ENCODE peak calls at places on chromosomes 2 and 18, in seven cellular contexts. I, P, E, T, H, J and C are unnamed samples.

GRCh38 chr18:69885841-69886531 is 61.7 kb downstream of the CD226 start:
- DNase-seq in I (no peak), P (no peak), E (no peak), T (no peak), H (no peak), J (no peak), C (no peak)

GRCh38 chr18:58618822-58619553 is 9.9 kb downstream of the ALPK2 start:
- DNase-seq in I (no peak), P (no peak), E (no peak), T (no peak), H (no peak), J (peak), C (no peak)

GRCh38 chr18:62730926-62731325 is 15.6 kb downstream of the PHLPP1 start:
- DNase-seq in I (no peak), P (no peak), E (no peak), T (peak), H (no peak), J (no peak), C (no peak)

GRCh38 chr2:38509322-38509946 is 93.3 kb downstream of the HNRNPLL start:
- DNase-seq in I (no peak), P (peak), E (no peak), T (peak), H (peak), J (no peak), C (no peak)

GRCh38 chr18:74217476-74218143 is 69.3 kb downstream of the TIMM21 start:
- DNase-seq in I (no peak), P (no peak), E (no peak), T (no peak), H (no peak), J (no peak), C (no peak)

GRCh38 chr2:228731517-228731916 is 539.6 kb downstream of the PID1 start:
- DNase-seq in I (no peak), P (peak), E (no peak), T (peak), H (peak), J (peak), C (no peak)

GRCh38 chr2:63788070-63788469 is 53.6 kb upstream of the UGP2 start:
- DNase-seq in I (no peak), P (peak), E (no peak), T (peak), H (no peak), J (no peak), C (no peak)

GRCh38 chr18:46220116-46220515 is 115.9 kb downstream of the HAUS1 start:
- DNase-seq in I (no peak), P (peak), E (no peak), T (peak), H (no peak), J (no peak), C (no peak)

GRCh38 chr2:147198651-147199171 is 646.1 kb upstream of the ACVR2A start:
- DNase-seq in I (no peak), P (no peak), E (no peak), T (no peak), H (no peak), J (peak), C (no peak)

GRCh38 chr18:35696307-35696706 is 114.8 kb downstream of the GALNT1 start:
- DNase-seq in I (no peak), P (no peak), E (no peak), T (no peak), H (no peak), J (no peak), C (no peak)

GRCh38 chr18:79070486-79070885 is 1.3 kb downstream of the ATP9B start:
- DNase-seq in I (no peak), P (no peak), E (no peak), T (peak), H (no peak), J (no peak), C (no peak)

GRCh38 chr18:52747869-52748268 is 407.9 kb downstream of the DCC start:
- DNase-seq in I (no peak), P (no peak), E (no peak), T (no peak), H (no peak), J (no peak), C (no peak)

GRCh38 chr2:18267501-18267900 is 293.0 kb downstream of the RDH14 start:
- DNase-seq in I (no peak), P (no peak), E (no peak), T (peak), H (no peak), J (no peak), C (no peak)

GRCh38 chr2:150191349-150191748 is 296.1 kb downstream of the RND3 start:
- DNase-seq in I (no peak), P (peak), E (no peak), T (peak), H (no peak), J (no peak), C (no peak)

GRCh38 chr2:67268806-67269205 is 128.3 kb upstream of the ETAA1 start:
- DNase-seq in I (no peak), P (peak), E (no peak), T (peak), H (no peak), J (no peak), C (no peak)

GRCh38 chr2:62939735-62940491 is 110.7 kb upstream of the OTX1 start:
- DNase-seq in I (no peak), P (peak), E (no peak), T (peak), H (no peak), J (no peak), C (no peak)

GRCh38 chr2:43127941-43128561 is 98.4 kb downstream of the ZFP36L2 start:
- DNase-seq in I (no peak), P (no peak), E (no peak), T (no peak), H (no peak), J (no peak), C (no peak)

GRCh38 chr2:88815243-88816096 is 124.0 kb downstream of the RPIA start:
- DNase-seq in I (no peak), P (no peak), E (no peak), T (no peak), H (no peak), J (no peak), C (no peak)

GRCh38 chr2:239318790-239319189 is 82.0 kb downstream of the HDAC4 start:
- DNase-seq in I (peak), P (no peak), E (no peak), T (peak), H (no peak), J (no peak), C (no peak)

GRCh38 chr18:47383729-47384128 is 132.3 kb upstream of the SKOR2 start:
- DNase-seq in I (no peak), P (no peak), E (no peak), T (no peak), H (no peak), J (no peak), C (no peak)

GRCh38 chr2:54503192-54503591 is 47.1 kb downstream of the SPTBN1 start:
- DNase-seq in I (peak), P (no peak), E (peak), T (peak), H (no peak), J (peak), C (no peak)

GRCh38 chr2:74867841-74868658 is 34.1 kb downstream of the HK2 start:
- DNase-seq in I (no peak), P (peak), E (peak), T (peak), H (no peak), J (no peak), C (no peak)

GRCh38 chr18:62846334-62846733 is 131.0 kb downstream of the PHLPP1 start:
- DNase-seq in I (no peak), P (no peak), E (no peak), T (no peak), H (no peak), J (no peak), C (no peak)

GRCh38 chr2:210198326-210198725 is 26.9 kb downstream of the ACADL start:
- DNase-seq in I (no peak), P (no peak), E (no peak), T (peak), H (no peak), J (no peak), C (no peak)

GRCh38 chr2:173235947-173236803 is 118.5 kb upstream of the CDCA7 start:
- DNase-seq in I (no peak), P (no peak), E (no peak), T (no peak), H (no peak), J (peak), C (no peak)

GRCh38 chr2:229363126-229363814 is 92.2 kb upstream of the PID1 start:
- DNase-seq in I (no peak), P (no peak), E (no peak), T (peak), H (no peak), J (no peak), C (no peak)

GRCh38 chr2:75920721-75921551 is 210.2 kb upstream of the GCFC2 start:
- DNase-seq in I (no peak), P (no peak), E (no peak), T (no peak), H (no peak), J (no peak), C (no peak)

GRCh38 chr18:49666045-49666444 is 104.2 kb downstream of the LIPG start:
- DNase-seq in I (no peak), P (peak), E (no peak), T (peak), H (no peak), J (no peak), C (no peak)
- H3K27ac ChIP-seq in I (no peak), P (no peak), E (no peak), T (no peak), H (no peak), J (no peak), C (no peak)

GRCh38 chr18:27995770-27996502 is 181.0 kb downstream of the CDH2 start:
- DNase-seq in I (no peak), P (no peak), E (no peak), T (no peak), H (no peak), J (no peak), C (no peak)
- H3K27ac ChIP-seq in I (no peak), P (no peak), E (no peak), T (no peak), H (no peak), J (no peak), C (no peak)

GRCh38 chr18:8051388-8051787 is 484.3 kb downstream of the PTPRM start:
- DNase-seq in I (no peak), P (no peak), E (no peak), T (no peak), H (no peak), J (no peak), C (no peak)

GRCh38 chr18:8046421-8046820 is 479.3 kb downstream of the PTPRM start:
- DNase-seq in I (no peak), P (no peak), E (no peak), T (no peak), H (no peak), J (no peak), C (no peak)

GRCh38 chr18:8052237-8052701 is 485.2 kb downstream of the PTPRM start:
- DNase-seq in I (no peak), P (peak), E (no peak), T (peak), H (no peak), J (peak), C (no peak)

GRCh38 chr18:8050616-8051314 is 483.6 kb downstream of the PTPRM start:
- DNase-seq in I (no peak), P (no peak), E (no peak), T (no peak), H (no peak), J (no peak), C (no peak)

DNA sequence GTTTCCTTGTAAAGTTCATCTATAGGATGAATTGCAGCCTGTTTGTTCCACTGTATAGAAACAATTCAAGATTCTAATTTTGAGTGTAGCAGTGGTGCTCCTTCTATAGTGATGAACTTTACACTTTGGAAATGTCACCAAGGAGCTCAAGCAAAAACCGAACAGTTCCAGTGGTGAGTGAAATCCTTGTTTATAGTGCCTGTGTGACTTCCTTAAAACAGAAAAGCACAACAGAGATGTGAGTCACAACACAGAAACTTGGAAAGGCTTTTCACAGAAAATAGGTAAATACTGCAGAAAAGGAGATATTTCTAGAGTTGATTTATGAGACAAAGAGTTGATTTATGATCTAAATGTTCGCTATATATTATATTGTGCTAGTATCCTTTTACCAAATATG is 482.0 kb downstream of the PTPRM start:
- DNase-seq in I (no peak), P (no peak), E (no peak), T (peak), H (no peak), J (no peak), C (no peak)
- H3K27ac ChIP-seq in I (no peak), P (no peak), E (no peak), T (no peak), H (no peak), J (no peak), C (no peak)

DNA sequence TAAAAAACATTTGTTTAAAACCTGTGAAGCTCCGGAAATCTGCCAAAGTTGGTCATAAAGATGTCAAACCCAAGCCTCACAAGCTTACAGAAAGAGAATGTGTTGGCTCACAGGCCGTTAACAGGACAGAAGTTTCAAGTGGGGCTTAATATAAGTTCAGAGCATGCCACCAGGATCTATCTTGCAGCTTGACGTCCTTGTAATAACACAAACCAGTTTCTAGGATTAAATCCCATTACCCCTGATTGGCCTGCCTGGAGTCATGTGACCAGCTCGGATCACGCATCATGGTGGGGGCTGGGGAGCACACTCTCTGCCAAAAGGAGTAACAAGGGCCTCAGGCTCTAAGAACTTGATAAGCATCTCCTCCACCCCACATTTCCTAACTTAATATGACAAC is 38.9 kb upstream of the SCG2 start:
- DNase-seq in I (peak), P (no peak), E (no peak), T (no peak), H (no peak), J (no peak), C (no peak)
- H3K27ac ChIP-seq in I (peak), P (no peak), E (no peak), T (no peak), H (no peak), J (no peak), C (no peak)